ENCODE peak calls at places on chromosomes 4 and X, in six cellular contexts. One of them, this sample, is unnamed.

GRCh38 chr4:119099227-119099910 is 36.3 kb upstream of the MYOZ2 start:
- DNase-seq in IMR-90: peak; percentile 62
- DNase-seq in mesenchymal stem cell: peak; percentile 67
- DNase-seq in neuronal stem cell: no peak
- DNase-seq in trophoblast cell: peak; percentile 92
- DNase-seq in H1: no peak
- DNase-seq in this sample: no peak

GRCh38 chr4:157220026-157220881 is at the start of gene GRIA2:
- DNase-seq in IMR-90: peak; percentile 54
- DNase-seq in mesenchymal stem cell: peak; percentile 66
- DNase-seq in neuronal stem cell: peak; percentile 80
- DNase-seq in trophoblast cell: peak; percentile 73
- DNase-seq in H1: peak; percentile 86
- DNase-seq in this sample: peak; percentile 83

GRCh38 chrX:16005899-16006298 is 117.5 kb upstream of the GRPR start:
- DNase-seq in IMR-90: no peak
- DNase-seq in mesenchymal stem cell: no peak
- DNase-seq in neuronal stem cell: no peak
- DNase-seq in trophoblast cell: no peak
- DNase-seq in H1: no peak
- DNase-seq in this sample: no peak

GRCh38 chr4:17055788-17056187 is 157.3 kb upstream of the LDB2 start:
- DNase-seq in IMR-90: peak; percentile 97
- DNase-seq in mesenchymal stem cell: peak; percentile 67
- DNase-seq in neuronal stem cell: no peak
- DNase-seq in trophoblast cell: no peak
- DNase-seq in H1: no peak
- DNase-seq in this sample: no peak

GRCh38 chr4:23484689-23485088 is 405.2 kb downstream of the PPARGC1A start:
- DNase-seq in IMR-90: no peak
- DNase-seq in mesenchymal stem cell: no peak
- DNase-seq in neuronal stem cell: no peak
- DNase-seq in trophoblast cell: no peak
- DNase-seq in H1: no peak
- DNase-seq in this sample: no peak

GRCh38 chr4:157996598-157996997 is 176.2 kb downstream of the GASK1B start:
- DNase-seq in IMR-90: no peak
- DNase-seq in mesenchymal stem cell: no peak
- DNase-seq in neuronal stem cell: no peak
- DNase-seq in trophoblast cell: no peak
- DNase-seq in H1: no peak
- DNase-seq in this sample: no peak

GRCh38 chr4:66927937-66928336 is 617.4 kb downstream of the CENPC start:
- DNase-seq in IMR-90: no peak
- DNase-seq in mesenchymal stem cell: no peak
- DNase-seq in neuronal stem cell: peak; percentile 17
- DNase-seq in trophoblast cell: no peak
- DNase-seq in H1: no peak
- DNase-seq in this sample: no peak

GRCh38 chr4:3432381-3432790 is 9.4 kb upstream of the HGFAC start:
- DNase-seq in IMR-90: no peak
- DNase-seq in mesenchymal stem cell: no peak
- DNase-seq in neuronal stem cell: no peak
- DNase-seq in trophoblast cell: no peak
- DNase-seq in H1: no peak
- DNase-seq in this sample: no peak

GRCh38 chr4:140764785-140765392 is 8.7 kb upstream of the TBC1D9 start:
- DNase-seq in IMR-90: no peak
- DNase-seq in mesenchymal stem cell: no peak
- DNase-seq in neuronal stem cell: no peak
- DNase-seq in trophoblast cell: peak; percentile 79
- DNase-seq in H1: no peak
- DNase-seq in this sample: peak; percentile 36

GRCh38 chr4:188949608-188950007 is 810.4 kb downstream of the TRIML1 start:
- DNase-seq in IMR-90: no peak
- DNase-seq in mesenchymal stem cell: no peak
- DNase-seq in neuronal stem cell: no peak
- DNase-seq in trophoblast cell: no peak
- DNase-seq in H1: no peak
- DNase-seq in this sample: no peak

GRCh38 chrX:46884799-46885198 is 27.4 kb upstream of the JADE3 start:
- DNase-seq in IMR-90: no peak
- DNase-seq in mesenchymal stem cell: no peak
- DNase-seq in neuronal stem cell: no peak
- DNase-seq in trophoblast cell: no peak
- DNase-seq in H1: no peak
- DNase-seq in this sample: no peak

GRCh38 chrX:30971761-30972603 is 82.9 kb upstream of the TAB3 start:
- DNase-seq in IMR-90: peak; percentile 45
- DNase-seq in mesenchymal stem cell: peak; percentile 29
- DNase-seq in neuronal stem cell: peak; percentile 9
- DNase-seq in trophoblast cell: peak; percentile 61
- DNase-seq in H1: no peak
- DNase-seq in this sample: peak; percentile 42

GRCh38 chr4:165839615-165840333 is 33.3 kb upstream of the TLL1 start:
- DNase-seq in IMR-90: no peak
- DNase-seq in mesenchymal stem cell: no peak
- DNase-seq in neuronal stem cell: no peak
- DNase-seq in trophoblast cell: no peak
- DNase-seq in H1: no peak
- DNase-seq in this sample: no peak

GRCh38 chr4:40183615-40184411 is 13.0 kb upstream of the RHOH start:
- DNase-seq in IMR-90: no peak
- DNase-seq in mesenchymal stem cell: no peak
- DNase-seq in neuronal stem cell: no peak
- DNase-seq in trophoblast cell: no peak
- DNase-seq in H1: peak; percentile 28
- DNase-seq in this sample: no peak

GRCh38 chr4:40182041-40182440 is 14.8 kb upstream of the RHOH start:
- DNase-seq in IMR-90: no peak
- DNase-seq in mesenchymal stem cell: no peak
- DNase-seq in neuronal stem cell: no peak
- DNase-seq in trophoblast cell: no peak
- DNase-seq in H1: peak; percentile 19
- DNase-seq in this sample: no peak

GRCh38 chr4:40185830-40186664 is 10.8 kb upstream of the RHOH start:
- DNase-seq in IMR-90: peak; percentile 22
- DNase-seq in mesenchymal stem cell: no peak
- DNase-seq in neuronal stem cell: no peak
- DNase-seq in trophoblast cell: no peak
- DNase-seq in H1: peak; percentile 43
- DNase-seq in this sample: no peak

GRCh38 chr4:40180356-40180755 is 16.5 kb upstream of the RHOH start:
- DNase-seq in IMR-90: peak; percentile 88
- DNase-seq in mesenchymal stem cell: peak; percentile 87
- DNase-seq in neuronal stem cell: no peak
- DNase-seq in trophoblast cell: peak; percentile 79
- DNase-seq in H1: no peak
- DNase-seq in this sample: no peak

GRCh38 chr4:40182979-40183378 is 13.9 kb upstream of the RHOH start:
- DNase-seq in IMR-90: no peak
- DNase-seq in mesenchymal stem cell: no peak
- DNase-seq in neuronal stem cell: no peak
- DNase-seq in trophoblast cell: no peak
- DNase-seq in H1: no peak
- DNase-seq in this sample: no peak
- H4K91ac ChIP-seq in IMR-90: no peak overlapping the region
- H4K91ac ChIP-seq in mesenchymal stem cell: no peak overlapping the region
- H4K91ac ChIP-seq in neuronal stem cell: no peak overlapping the region
- H4K91ac ChIP-seq in trophoblast cell: no peak overlapping the region
- H4K91ac ChIP-seq in H1: no peak overlapping the region
- H4K91ac ChIP-seq in this sample: no peak overlapping the region

GRCh38 chr4:184444215-184444952 is 30.0 kb downstream of the IRF2 start:
- DNase-seq in IMR-90: peak; percentile 66
- DNase-seq in mesenchymal stem cell: no peak
- DNase-seq in neuronal stem cell: no peak
- DNase-seq in trophoblast cell: no peak
- DNase-seq in H1: no peak
- DNase-seq in this sample: no peak
- H4K91ac ChIP-seq in IMR-90: no peak overlapping the region
- H4K91ac ChIP-seq in mesenchymal stem cell: no peak overlapping the region
- H4K91ac ChIP-seq in neuronal stem cell: no peak overlapping the region
- H4K91ac ChIP-seq in trophoblast cell: no peak overlapping the region
- H4K91ac ChIP-seq in H1: peak overlapping the region; percentile 72
- H4K91ac ChIP-seq in this sample: no peak overlapping the region

GRCh38 chr4:113383111-113383785 is 333.8 kb downstream of the ANK2 start:
- DNase-seq in IMR-90: peak; percentile 67
- DNase-seq in mesenchymal stem cell: peak; percentile 33
- DNase-seq in neuronal stem cell: no peak
- DNase-seq in trophoblast cell: no peak
- DNase-seq in H1: no peak
- DNase-seq in this sample: no peak
- H4K91ac ChIP-seq in IMR-90: no peak overlapping the region
- H4K91ac ChIP-seq in mesenchymal stem cell: no peak overlapping the region
- H4K91ac ChIP-seq in neuronal stem cell: no peak overlapping the region
- H4K91ac ChIP-seq in trophoblast cell: no peak overlapping the region
- H4K91ac ChIP-seq in H1: no peak overlapping the region
- H4K91ac ChIP-seq in this sample: no peak overlapping the region

GRCh38 chrX:11117751-11118150 is 6.6 kb downstream of the HCCS start:
- DNase-seq in IMR-90: no peak
- DNase-seq in mesenchymal stem cell: no peak
- DNase-seq in neuronal stem cell: no peak
- DNase-seq in trophoblast cell: no peak
- DNase-seq in H1: no peak
- DNase-seq in this sample: no peak
- H4K91ac ChIP-seq in IMR-90: no peak overlapping the region
- H4K91ac ChIP-seq in mesenchymal stem cell: no peak overlapping the region
- H4K91ac ChIP-seq in neuronal stem cell: no peak overlapping the region
- H4K91ac ChIP-seq in trophoblast cell: no peak overlapping the region
- H4K91ac ChIP-seq in H1: no peak overlapping the region
- H4K91ac ChIP-seq in this sample: no peak overlapping the region

GRCh38 chrX:121238093-121238492 is 190.7 kb downstream of the GLUD2 start:
- DNase-seq in IMR-90: no peak
- DNase-seq in mesenchymal stem cell: no peak
- DNase-seq in neuronal stem cell: no peak
- DNase-seq in trophoblast cell: no peak
- DNase-seq in H1: no peak
- DNase-seq in this sample: no peak
- H4K91ac ChIP-seq in IMR-90: no peak overlapping the region
- H4K91ac ChIP-seq in mesenchymal stem cell: no peak overlapping the region
- H4K91ac ChIP-seq in neuronal stem cell: no peak overlapping the region
- H4K91ac ChIP-seq in trophoblast cell: no peak overlapping the region
- H4K91ac ChIP-seq in H1: no peak overlapping the region
- H4K91ac ChIP-seq in this sample: no peak overlapping the region

DNA sequence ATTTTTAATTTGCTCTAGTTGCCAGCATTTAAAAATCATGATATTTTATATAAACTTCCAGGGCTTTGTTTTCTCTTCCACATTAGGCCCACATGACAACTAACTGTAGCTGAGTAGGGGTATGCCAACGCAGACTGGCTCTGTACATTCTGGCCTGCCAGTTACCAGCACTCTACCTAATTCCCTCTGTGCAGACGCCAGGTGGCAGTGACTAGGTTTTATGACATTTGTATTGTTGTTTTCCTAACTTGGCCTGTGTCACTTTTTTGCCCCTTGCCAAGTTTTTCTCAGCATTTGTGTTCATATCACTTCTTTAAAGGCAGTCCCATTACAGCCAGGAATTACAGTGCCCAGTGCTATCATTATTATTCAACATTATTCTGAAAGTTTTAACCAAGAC is 347.5 kb downstream of the NKX6-1 start:
- DNase-seq in IMR-90: no peak
- DNase-seq in mesenchymal stem cell: no peak
- DNase-seq in neuronal stem cell: no peak
- DNase-seq in trophoblast cell: peak; percentile 18
- DNase-seq in H1: no peak
- DNase-seq in this sample: no peak
- H4K91ac ChIP-seq in IMR-90: no peak overlapping the region
- H4K91ac ChIP-seq in mesenchymal stem cell: no peak overlapping the region
- H4K91ac ChIP-seq in neuronal stem cell: no peak overlapping the region
- H4K91ac ChIP-seq in trophoblast cell: no peak overlapping the region
- H4K91ac ChIP-seq in H1: no peak overlapping the region
- H4K91ac ChIP-seq in this sample: no peak overlapping the region